ENCODE peak calls at places on chromosomes 2 and 18, in eight cellular contexts. One of them, this sample, is unnamed.

GRCh38 chr2:162103443-162104009 is 29.5 kb upstream of the DPP4 start:
- DNase-seq in colonic mucosa: no peak
- DNase-seq in heart left ventricle: no peak
- DNase-seq in right lobe of liver: no peak
- DNase-seq in CD4-positive, alpha-beta T cell: no peak
- DNase-seq in lung: no peak
- DNase-seq in left ventricle myocardium inferior: no peak
- DNase-seq in CD8-positive, alpha-beta memory T cell: no peak
- DNase-seq in this sample: no peak

GRCh38 chr18:35159782-35160181 is 81.1 kb upstream of the ZNF397 start:
- DNase-seq in colonic mucosa: no peak
- DNase-seq in heart left ventricle: no peak
- DNase-seq in right lobe of liver: no peak
- DNase-seq in CD4-positive, alpha-beta T cell: no peak
- DNase-seq in lung: no peak
- DNase-seq in left ventricle myocardium inferior: no peak
- DNase-seq in CD8-positive, alpha-beta memory T cell: no peak
- DNase-seq in this sample: no peak

GRCh38 chr2:97717618-97718005 is 4.2 kb downstream of the ZAP70 start:
- DNase-seq in colonic mucosa: no peak
- DNase-seq in heart left ventricle: no peak
- DNase-seq in right lobe of liver: no peak
- DNase-seq in CD4-positive, alpha-beta T cell: no peak
- DNase-seq in lung: no peak
- DNase-seq in left ventricle myocardium inferior: no peak
- DNase-seq in CD8-positive, alpha-beta memory T cell: no peak
- DNase-seq in this sample: no peak

GRCh38 chr18:76351961-76352581 is 143.0 kb downstream of the ZNF516 start:
- DNase-seq in colonic mucosa: peak; percentile 41
- DNase-seq in heart left ventricle: peak; percentile 71
- DNase-seq in right lobe of liver: no peak
- DNase-seq in CD4-positive, alpha-beta T cell: no peak
- DNase-seq in lung: peak; percentile 53
- DNase-seq in left ventricle myocardium inferior: peak; percentile 43
- DNase-seq in CD8-positive, alpha-beta memory T cell: no peak
- DNase-seq in this sample: peak; percentile 68

GRCh38 chr2:28521663-28522062 is 25.8 kb downstream of the PLB1 start:
- DNase-seq in colonic mucosa: no peak
- DNase-seq in heart left ventricle: no peak
- DNase-seq in right lobe of liver: no peak
- DNase-seq in CD4-positive, alpha-beta T cell: no peak
- DNase-seq in lung: no peak
- DNase-seq in left ventricle myocardium inferior: no peak
- DNase-seq in CD8-positive, alpha-beta memory T cell: no peak
- DNase-seq in this sample: no peak

GRCh38 chr2:183244300-183244849 is 120.1 kb downstream of the NUP35 start:
- DNase-seq in colonic mucosa: no peak
- DNase-seq in heart left ventricle: no peak
- DNase-seq in right lobe of liver: no peak
- DNase-seq in CD4-positive, alpha-beta T cell: no peak
- DNase-seq in lung: no peak
- DNase-seq in left ventricle myocardium inferior: no peak
- DNase-seq in CD8-positive, alpha-beta memory T cell: no peak
- DNase-seq in this sample: no peak

GRCh38 chr18:73264562-73264921 is 396.8 kb upstream of the NETO1 start:
- DNase-seq in colonic mucosa: no peak
- DNase-seq in heart left ventricle: no peak
- DNase-seq in right lobe of liver: no peak
- DNase-seq in CD4-positive, alpha-beta T cell: no peak
- DNase-seq in lung: no peak
- DNase-seq in left ventricle myocardium inferior: no peak
- DNase-seq in CD8-positive, alpha-beta memory T cell: no peak
- DNase-seq in this sample: no peak

GRCh38 chr2:72144746-72145657 is 2.7 kb downstream of the CYP26B1 start:
- DNase-seq in colonic mucosa: peak; percentile 65
- DNase-seq in heart left ventricle: peak; percentile 72
- DNase-seq in right lobe of liver: peak; percentile 71
- DNase-seq in CD4-positive, alpha-beta T cell: no peak
- DNase-seq in lung: peak; percentile 29
- DNase-seq in left ventricle myocardium inferior: peak; percentile 48
- DNase-seq in CD8-positive, alpha-beta memory T cell: no peak
- DNase-seq in this sample: no peak

GRCh38 chr2:118989481-118989880 is 47.5 kb downstream of the MARCO start:
- DNase-seq in colonic mucosa: peak; percentile 0
- DNase-seq in heart left ventricle: no peak
- DNase-seq in right lobe of liver: no peak
- DNase-seq in CD4-positive, alpha-beta T cell: no peak
- DNase-seq in lung: peak; percentile 24
- DNase-seq in left ventricle myocardium inferior: no peak
- DNase-seq in CD8-positive, alpha-beta memory T cell: no peak
- DNase-seq in this sample: no peak

GRCh38 chr2:219633276-219634065 is 6.0 kb downstream of the SLC4A3 start:
- DNase-seq in colonic mucosa: no peak
- DNase-seq in heart left ventricle: no peak
- DNase-seq in right lobe of liver: peak; percentile 18
- DNase-seq in CD4-positive, alpha-beta T cell: no peak
- DNase-seq in lung: no peak
- DNase-seq in left ventricle myocardium inferior: no peak
- DNase-seq in CD8-positive, alpha-beta memory T cell: no peak
- DNase-seq in this sample: no peak

GRCh38 chr2:240435457-240435954 is at the start of gene GPC1:
- DNase-seq in colonic mucosa: peak; percentile 71
- DNase-seq in heart left ventricle: peak; percentile 74
- DNase-seq in right lobe of liver: peak; percentile 84
- DNase-seq in CD4-positive, alpha-beta T cell: no peak
- DNase-seq in lung: peak; percentile 73
- DNase-seq in left ventricle myocardium inferior: peak; percentile 73
- DNase-seq in CD8-positive, alpha-beta memory T cell: no peak
- DNase-seq in this sample: peak; percentile 69

GRCh38 chr2:239963646-239964205 is 61.4 kb downstream of the NDUFA10 start:
- DNase-seq in colonic mucosa: no peak
- DNase-seq in heart left ventricle: no peak
- DNase-seq in right lobe of liver: no peak
- DNase-seq in CD4-positive, alpha-beta T cell: no peak
- DNase-seq in lung: no peak
- DNase-seq in left ventricle myocardium inferior: no peak
- DNase-seq in CD8-positive, alpha-beta memory T cell: no peak
- DNase-seq in this sample: no peak

GRCh38 chr18:13481331-13481730 is 245.0 kb downstream of the FAM210A start:
- DNase-seq in colonic mucosa: no peak
- DNase-seq in heart left ventricle: no peak
- DNase-seq in right lobe of liver: no peak
- DNase-seq in CD4-positive, alpha-beta T cell: no peak
- DNase-seq in lung: no peak
- DNase-seq in left ventricle myocardium inferior: no peak
- DNase-seq in CD8-positive, alpha-beta memory T cell: no peak
- DNase-seq in this sample: no peak

GRCh38 chr2:216057688-216058193 is 23.9 kb downstream of the PECR start:
- DNase-seq in colonic mucosa: peak; percentile 58
- DNase-seq in heart left ventricle: no peak
- DNase-seq in right lobe of liver: no peak
- DNase-seq in CD4-positive, alpha-beta T cell: peak; percentile 64
- DNase-seq in lung: peak; percentile 63
- DNase-seq in left ventricle myocardium inferior: no peak
- DNase-seq in CD8-positive, alpha-beta memory T cell: peak; percentile 34
- DNase-seq in this sample: peak; percentile 64

GRCh38 chr2:102736174-102736606 is 25.6 kb upstream of the TMEM182 start:
- DNase-seq in colonic mucosa: peak; percentile 60
- DNase-seq in heart left ventricle: no peak
- DNase-seq in right lobe of liver: no peak
- DNase-seq in CD4-positive, alpha-beta T cell: no peak
- DNase-seq in lung: no peak
- DNase-seq in left ventricle myocardium inferior: no peak
- DNase-seq in CD8-positive, alpha-beta memory T cell: no peak
- DNase-seq in this sample: peak; percentile 58

GRCh38 chr18:74598350-74599001 is 806 bp downstream of the ZNF407 start:
- DNase-seq in colonic mucosa: peak; percentile 57
- DNase-seq in heart left ventricle: peak; percentile 49
- DNase-seq in right lobe of liver: peak; percentile 69
- DNase-seq in CD4-positive, alpha-beta T cell: peak; percentile 69
- DNase-seq in lung: peak; percentile 57
- DNase-seq in left ventricle myocardium inferior: peak; percentile 59
- DNase-seq in CD8-positive, alpha-beta memory T cell: peak; percentile 63
- DNase-seq in this sample: peak; percentile 60

GRCh38 chr18:55790296-55790695 is 202.3 kb upstream of the TCF4 start:
- DNase-seq in colonic mucosa: no peak
- DNase-seq in heart left ventricle: no peak
- DNase-seq in right lobe of liver: no peak
- DNase-seq in CD4-positive, alpha-beta T cell: no peak
- DNase-seq in lung: no peak
- DNase-seq in left ventricle myocardium inferior: no peak
- DNase-seq in CD8-positive, alpha-beta memory T cell: no peak
- DNase-seq in this sample: no peak

GRCh38 chr2:64525323-64525625 is 1.1 kb downstream of the AFTPH start:
- DNase-seq in colonic mucosa: peak; percentile 44
- DNase-seq in heart left ventricle: no peak
- DNase-seq in right lobe of liver: no peak
- DNase-seq in CD4-positive, alpha-beta T cell: peak; percentile 7
- DNase-seq in lung: no peak
- DNase-seq in left ventricle myocardium inferior: no peak
- DNase-seq in CD8-positive, alpha-beta memory T cell: no peak
- DNase-seq in this sample: peak; percentile 11

GRCh38 chr2:42598656-42599267 is 30.3 kb downstream of the MTA3 start:
- DNase-seq in colonic mucosa: no peak
- DNase-seq in heart left ventricle: no peak
- DNase-seq in right lobe of liver: no peak
- DNase-seq in CD4-positive, alpha-beta T cell: no peak
- DNase-seq in lung: no peak
- DNase-seq in left ventricle myocardium inferior: no peak
- DNase-seq in CD8-positive, alpha-beta memory T cell: no peak
- DNase-seq in this sample: no peak

GRCh38 chr2:105848367-105848766 is 103.7 kb downstream of the NCK2 start:
- DNase-seq in colonic mucosa: no peak
- DNase-seq in heart left ventricle: no peak
- DNase-seq in right lobe of liver: no peak
- DNase-seq in CD4-positive, alpha-beta T cell: no peak
- DNase-seq in lung: no peak
- DNase-seq in left ventricle myocardium inferior: no peak
- DNase-seq in CD8-positive, alpha-beta memory T cell: no peak
- DNase-seq in this sample: no peak

GRCh38 chr18:50422286-50422898 is 47.5 kb downstream of the SKA1 start:
- DNase-seq in colonic mucosa: no peak
- DNase-seq in heart left ventricle: no peak
- DNase-seq in right lobe of liver: no peak
- DNase-seq in CD4-positive, alpha-beta T cell: no peak
- DNase-seq in lung: no peak
- DNase-seq in left ventricle myocardium inferior: no peak
- DNase-seq in CD8-positive, alpha-beta memory T cell: no peak
- DNase-seq in this sample: no peak
- H3K9me3 ChIP-seq in colonic mucosa: no peaks in the 10 kb centered on the region
- H3K9me3 ChIP-seq in heart left ventricle: peaks cover 27% of the 10 kb centered on the region
- H3K9me3 ChIP-seq in right lobe of liver: no peaks in the 10 kb centered on the region
- H3K9me3 ChIP-seq in CD4-positive, alpha-beta T cell: no peaks in the 10 kb centered on the region
- H3K9me3 ChIP-seq in lung: no peaks in the 10 kb centered on the region
- H3K9me3 ChIP-seq in left ventricle myocardium inferior: peaks cover 38% of the 10 kb centered on the region
- H3K9me3 ChIP-seq in CD8-positive, alpha-beta memory T cell: no peaks in the 10 kb centered on the region
- H3K9me3 ChIP-seq in this sample: peaks cover 8% of the 10 kb centered on the region

DNA sequence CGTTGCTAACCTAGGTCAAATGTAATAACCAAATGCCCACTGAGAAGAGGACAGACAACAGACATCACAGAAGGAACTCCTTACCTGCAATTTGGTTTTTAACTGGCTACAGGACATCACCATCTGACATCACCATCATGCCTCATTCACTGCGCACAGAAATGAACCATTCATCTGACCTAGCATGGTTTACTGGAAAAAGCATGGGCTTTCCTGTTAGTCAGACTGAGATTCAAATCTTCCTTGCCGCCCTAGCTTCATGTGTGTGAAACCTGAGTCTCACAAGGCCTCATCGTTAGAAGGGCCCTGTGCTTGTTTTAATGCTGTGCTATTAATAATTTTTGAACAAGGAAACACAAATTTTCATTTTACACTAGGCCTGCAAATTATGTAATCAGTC is 1.1 kb upstream of the HIBCH start:
- DNase-seq in colonic mucosa: no peak
- DNase-seq in heart left ventricle: no peak
- DNase-seq in right lobe of liver: no peak
- DNase-seq in CD4-positive, alpha-beta T cell: no peak
- DNase-seq in lung: no peak
- DNase-seq in left ventricle myocardium inferior: no peak
- DNase-seq in CD8-positive, alpha-beta memory T cell: no peak
- DNase-seq in this sample: no peak
- H3K9me3 ChIP-seq in colonic mucosa: no peaks in the 10 kb centered on the region
- H3K9me3 ChIP-seq in heart left ventricle: no peaks in the 10 kb centered on the region
- H3K9me3 ChIP-seq in right lobe of liver: no peaks in the 10 kb centered on the region
- H3K9me3 ChIP-seq in CD4-positive, alpha-beta T cell: no peaks in the 10 kb centered on the region
- H3K9me3 ChIP-seq in lung: no peaks in the 10 kb centered on the region
- H3K9me3 ChIP-seq in left ventricle myocardium inferior: no peaks in the 10 kb centered on the region
- H3K9me3 ChIP-seq in CD8-positive, alpha-beta memory T cell: no peaks in the 10 kb centered on the region
- H3K9me3 ChIP-seq in this sample: no peaks in the 10 kb centered on the region

GRCh38 chr2:79097843-79098242 is 10.1 kb upstream of the REG1B start:
- DNase-seq in colonic mucosa: no peak
- DNase-seq in heart left ventricle: no peak
- DNase-seq in right lobe of liver: no peak
- DNase-seq in CD4-positive, alpha-beta T cell: no peak
- DNase-seq in lung: no peak
- DNase-seq in left ventricle myocardium inferior: no peak
- DNase-seq in CD8-positive, alpha-beta memory T cell: no peak
- DNase-seq in this sample: no peak

GRCh38 chr2:79100301-79100700 is 12.5 kb upstream of the REG1B start:
- DNase-seq in colonic mucosa: no peak
- DNase-seq in heart left ventricle: no peak
- DNase-seq in right lobe of liver: no peak
- DNase-seq in CD4-positive, alpha-beta T cell: no peak
- DNase-seq in lung: no peak
- DNase-seq in left ventricle myocardium inferior: no peak
- DNase-seq in CD8-positive, alpha-beta memory T cell: no peak
- DNase-seq in this sample: no peak

GRCh38 chr2:79103199-79103598 is 15.4 kb upstream of the REG1B start:
- DNase-seq in colonic mucosa: no peak
- DNase-seq in heart left ventricle: no peak
- DNase-seq in right lobe of liver: no peak
- DNase-seq in CD4-positive, alpha-beta T cell: no peak
- DNase-seq in lung: no peak
- DNase-seq in left ventricle myocardium inferior: no peak
- DNase-seq in CD8-positive, alpha-beta memory T cell: no peak
- DNase-seq in this sample: no peak

GRCh38 chr2:79101024-79101423 is 13.2 kb upstream of the REG1B start:
- DNase-seq in colonic mucosa: no peak
- DNase-seq in heart left ventricle: no peak
- DNase-seq in right lobe of liver: no peak
- DNase-seq in CD4-positive, alpha-beta T cell: no peak
- DNase-seq in lung: no peak
- DNase-seq in left ventricle myocardium inferior: no peak
- DNase-seq in CD8-positive, alpha-beta memory T cell: no peak
- DNase-seq in this sample: no peak

GRCh38 chr2:79099140-79099686 is 11.4 kb upstream of the REG1B start:
- DNase-seq in colonic mucosa: no peak
- DNase-seq in heart left ventricle: no peak
- DNase-seq in right lobe of liver: no peak
- DNase-seq in CD4-positive, alpha-beta T cell: no peak
- DNase-seq in lung: no peak
- DNase-seq in left ventricle myocardium inferior: no peak
- DNase-seq in CD8-positive, alpha-beta memory T cell: no peak
- DNase-seq in this sample: no peak
- H3K9me3 ChIP-seq in colonic mucosa: no peaks in the 10 kb centered on the region
- H3K9me3 ChIP-seq in heart left ventricle: peaks cover 14% of the 10 kb centered on the region
- H3K9me3 ChIP-seq in right lobe of liver: no peaks in the 10 kb centered on the region
- H3K9me3 ChIP-seq in CD4-positive, alpha-beta T cell: peaks cover 9% of the 10 kb centered on the region
- H3K9me3 ChIP-seq in lung: peaks cover 3% of the 10 kb centered on the region
- H3K9me3 ChIP-seq in left ventricle myocardium inferior: peaks cover 23% of the 10 kb centered on the region
- H3K9me3 ChIP-seq in CD8-positive, alpha-beta memory T cell: no peaks in the 10 kb centered on the region
- H3K9me3 ChIP-seq in this sample: no peaks in the 10 kb centered on the region

GRCh38 chr2:123040506-123040905 is 984.6 kb upstream of the CNTNAP5 start:
- DNase-seq in colonic mucosa: no peak
- DNase-seq in heart left ventricle: no peak
- DNase-seq in right lobe of liver: no peak
- DNase-seq in CD4-positive, alpha-beta T cell: no peak
- DNase-seq in lung: no peak
- DNase-seq in left ventricle myocardium inferior: no peak
- DNase-seq in CD8-positive, alpha-beta memory T cell: no peak
- DNase-seq in this sample: no peak

GRCh38 chr2:123036300-123036699 is 988.8 kb upstream of the CNTNAP5 start:
- DNase-seq in colonic mucosa: no peak
- DNase-seq in heart left ventricle: no peak
- DNase-seq in right lobe of liver: no peak
- DNase-seq in CD4-positive, alpha-beta T cell: no peak
- DNase-seq in lung: no peak
- DNase-seq in left ventricle myocardium inferior: no peak
- DNase-seq in CD8-positive, alpha-beta memory T cell: no peak
- DNase-seq in this sample: no peak
- H3K9me3 ChIP-seq in colonic mucosa: no peaks in the 10 kb centered on the region
- H3K9me3 ChIP-seq in heart left ventricle: peaks cover 24% of the 10 kb centered on the region
- H3K9me3 ChIP-seq in right lobe of liver: no peaks in the 10 kb centered on the region
- H3K9me3 ChIP-seq in CD4-positive, alpha-beta T cell: peaks cover 5% of the 10 kb centered on the region
- H3K9me3 ChIP-seq in lung: no peaks in the 10 kb centered on the region
- H3K9me3 ChIP-seq in left ventricle myocardium inferior: peaks cover 46% of the 10 kb centered on the region
- H3K9me3 ChIP-seq in CD8-positive, alpha-beta memory T cell: no peaks in the 10 kb centered on the region
- H3K9me3 ChIP-seq in this sample: no peaks in the 10 kb centered on the region